ENCODE peak calls at places on chromosomes 12 and 14, in seven cellular contexts. O is A549; N is hepatocyte; T is PC-9; A is Panc1; P is CD8-positive, alpha-beta T cell; Q is right lobe of liver. E is an unnamed sample.

GRCh38 chr14:95265106-95266094 is 54.3 kb downstream of the CLMN start:
- DNase-seq in O (peak; percentile 88), N (peak; percentile 87), T (peak; percentile 52), A (peak; percentile 95), P (no peak), Q (no peak), E (peak; percentile 100)

GRCh38 chr14:21061347-21061668 is 3.7 kb downstream of the RNASE8 start:
- DNase-seq in O (no peak), N (no peak), T (no peak), A (no peak), P (no peak), Q (no peak), E (no peak)

GRCh38 chr14:100547633-100548294 is 39.5 kb downstream of the BEGAIN start:
- DNase-seq in O (no peak), N (no peak), T (peak; percentile 8), A (peak; percentile 32), P (peak; percentile 51), Q (no peak), E (peak; percentile 39)

GRCh38 chr12:120235369-120236123 is 30.0 kb downstream of the PXN start:
- DNase-seq in O (peak; percentile 59), N (no peak), T (no peak), A (no peak), P (no peak), Q (no peak), E (no peak)

GRCh38 chr12:98592825-98593322 is 612 bp upstream of the SLC25A3 start:
- DNase-seq in O (no peak), N (peak; percentile 32), T (no peak), A (no peak), P (no peak), Q (no peak), E (peak; percentile 34)

GRCh38 chr14:62329427-62329826 is 567.2 kb downstream of the SNAPC1 start:
- DNase-seq in O (no peak), N (no peak), T (no peak), A (no peak), P (no peak), Q (no peak), E (peak; percentile 48)

GRCh38 chr14:100296106-100296651 is 10.1 kb downstream of the SLC25A29 start:
- DNase-seq in O (no peak), N (no peak), T (no peak), A (no peak), P (no peak), Q (no peak), E (no peak)

GRCh38 chr12:31118347-31118830 is 44.7 kb downstream of the DDX11 start:
- DNase-seq in O (peak; percentile 57), N (peak; percentile 49), T (no peak), A (no peak), P (peak; percentile 58), Q (no peak), E (no peak)

GRCh38 chr12:116091579-116091978 is 185.9 kb downstream of the MED13L start:
- DNase-seq in O (no peak), N (no peak), T (no peak), A (no peak), P (no peak), Q (no peak), E (no peak)

DNA sequence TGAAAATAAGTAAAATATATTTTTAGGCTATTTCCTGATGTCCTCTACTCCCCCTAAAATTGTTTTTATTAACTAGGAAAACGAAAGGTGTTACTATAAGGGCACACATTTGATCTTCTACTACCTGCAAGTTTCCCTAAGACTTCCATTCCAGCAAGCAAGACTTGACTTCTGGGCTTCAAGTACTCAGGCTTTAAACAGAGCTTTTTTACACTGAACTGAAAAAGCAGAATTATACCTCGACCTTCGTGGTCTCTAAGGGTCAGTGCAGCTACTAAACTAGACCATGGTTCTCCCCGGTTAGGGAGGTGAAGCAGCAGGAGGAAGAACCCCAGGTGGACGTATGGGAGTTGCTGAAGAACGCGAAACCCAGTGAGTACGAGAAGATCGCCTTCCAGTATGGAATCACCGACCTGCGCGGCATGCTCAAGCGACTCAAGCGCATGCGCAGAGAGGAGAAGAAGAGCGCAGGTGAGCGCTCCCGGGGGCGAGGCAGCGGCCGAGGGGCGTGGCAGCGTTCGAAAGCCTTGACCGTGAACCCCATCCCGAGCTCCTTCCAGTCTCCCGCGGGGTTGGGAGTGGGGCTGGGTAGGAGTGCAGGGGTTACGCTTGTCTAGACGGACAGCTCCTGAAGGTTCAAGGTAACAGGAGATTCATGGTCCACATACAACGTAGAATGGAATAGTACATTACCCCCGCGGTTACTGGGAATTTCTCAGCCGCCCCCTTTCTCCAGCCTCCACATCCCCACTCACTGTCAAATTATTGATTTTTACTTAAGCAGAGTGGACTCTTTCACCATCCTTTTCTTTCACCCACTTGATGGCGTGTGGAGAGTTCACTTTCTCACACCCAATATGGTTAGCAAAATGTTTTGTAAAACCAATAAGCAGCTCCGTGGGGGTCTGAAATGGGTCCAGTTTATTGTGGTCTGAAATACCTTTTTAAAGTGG is 47.6 kb downstream of the MYBPC1 start:
- DNase-seq in O (no peak), N (peak; percentile 77), T (no peak), A (no peak), P (no peak), Q (no peak), E (no peak)
- H3K4me1 ChIP-seq in O (no peaks in the 10 kb centered on the region), N (no peaks in the 10 kb centered on the region), T (no peaks in the 10 kb centered on the region), A (no peaks in the 10 kb centered on the region), P (no peaks in the 10 kb centered on the region), Q (no peaks in the 10 kb centered on the region), E (no peaks in the 10 kb centered on the region)

GRCh38 chr12:59041241-59042121 is 121.2 kb upstream of the LRIG3 start:
- DNase-seq in O (no peak), N (peak; percentile 28), T (no peak), A (peak; percentile 25), P (no peak), Q (no peak), E (peak; percentile 98)
- H3K27ac ChIP-seq in O (peak overlapping the region; percentile 76), N (peak overlapping the region; percentile 11), T (peak overlapping the region; percentile 69), A (no peak overlapping the region), P (no peak overlapping the region), Q (no peak overlapping the region), E (peak overlapping the region; percentile 88)

GRCh38 chr14:65356327-65356836 is 56.1 kb upstream of the FUT8 start:
- DNase-seq in O (peak; percentile 41), N (peak; percentile 54), T (peak; percentile 97), A (no peak), P (no peak), Q (no peak), E (peak; percentile 100)

GRCh38 chr14:65360144-65360784 is 52.3 kb upstream of the FUT8 start:
- DNase-seq in O (no peak), N (no peak), T (no peak), A (no peak), P (no peak), Q (no peak), E (no peak)

GRCh38 chr14:65357091-65357490 is 55.4 kb upstream of the FUT8 start:
- DNase-seq in O (no peak), N (no peak), T (peak; percentile 52), A (no peak), P (no peak), Q (no peak), E (peak; percentile 82)

GRCh38 chr14:65361920-65362319 is 50.6 kb upstream of the FUT8 start:
- DNase-seq in O (no peak), N (no peak), T (no peak), A (no peak), P (no peak), Q (no peak), E (peak; percentile 69)

GRCh38 chr14:65359503-65359902 is 53.0 kb upstream of the FUT8 start:
- DNase-seq in O (no peak), N (no peak), T (no peak), A (no peak), P (no peak), Q (no peak), E (peak; percentile 57)
- TF ChIP-seq CTCF in O (peak; percentile 14), N (no peak), T (peak; percentile 42), A (no peak), P (no peak), Q (no peak), E (peak; percentile 60)

GRCh38 chr12:11832100-11832499 is 182.6 kb downstream of the ETV6 start:
- DNase-seq in O (no peak), N (no peak), T (no peak), A (no peak), P (no peak), Q (no peak), E (no peak)

GRCh38 chr12:11833174-11833895 is 183.9 kb downstream of the ETV6 start:
- DNase-seq in O (no peak), N (no peak), T (no peak), A (no peak), P (no peak), Q (no peak), E (no peak)

GRCh38 chr12:11829764-11830194 is 180.3 kb downstream of the ETV6 start:
- DNase-seq in O (no peak), N (no peak), T (no peak), A (no peak), P (no peak), Q (no peak), E (no peak)

GRCh38 chr12:11827096-11827841 is 177.8 kb downstream of the ETV6 start:
- DNase-seq in O (no peak), N (peak; percentile 46), T (no peak), A (no peak), P (no peak), Q (no peak), E (no peak)

GRCh38 chr12:11830298-11830937 is 180.9 kb downstream of the ETV6 start:
- DNase-seq in O (no peak), N (no peak), T (no peak), A (no peak), P (no peak), Q (no peak), E (peak; percentile 33)
- H3K4me1 ChIP-seq in O (peaks cover 12% of the 10 kb centered on the region), N (peaks cover 26% of the 10 kb centered on the region), T (peaks cover 26% of the 10 kb centered on the region), A (no peaks in the 10 kb centered on the region), P (no peaks in the 10 kb centered on the region), Q (no peaks in the 10 kb centered on the region), E (peaks cover 10% of the 10 kb centered on the region)

GRCh38 chr12:12468575-12468974 is 94.1 kb downstream of the DUSP16 start:
- DNase-seq in O (no peak), N (no peak), T (no peak), A (no peak), P (no peak), Q (no peak), E (no peak)

GRCh38 chr12:12467701-12468218 is 94.9 kb downstream of the DUSP16 start:
- DNase-seq in O (no peak), N (no peak), T (no peak), A (no peak), P (peak; percentile 58), Q (peak; percentile 81), E (no peak)

GRCh38 chr12:12473223-12473622 is 89.4 kb downstream of the DUSP16 start:
- DNase-seq in O (no peak), N (no peak), T (no peak), A (no peak), P (no peak), Q (no peak), E (no peak)

GRCh38 chr12:12469386-12469785 is 93.3 kb downstream of the DUSP16 start:
- DNase-seq in O (no peak), N (no peak), T (no peak), A (no peak), P (no peak), Q (no peak), E (peak; percentile 97)

GRCh38 chr12:12470751-12471300 is 91.8 kb downstream of the DUSP16 start:
- DNase-seq in O (no peak), N (no peak), T (no peak), A (no peak), P (no peak), Q (no peak), E (no peak)
- H3K27ac ChIP-seq in O (no peak overlapping the region), N (no peak overlapping the region), T (no peak overlapping the region), A (no peak overlapping the region), P (no peak overlapping the region), Q (no peak overlapping the region), E (no peak overlapping the region)